ENCODE peak calls at places on chromosomes 6 and 20, in ten cellular contexts. One of them, this sample, is unnamed. For H3K27me3, the result is how much of the 10 kb centered on the place peaks cover.

GRCh38 chr6:113998811-113999210 is 27.9 kb upstream of the HDAC2 start:
- DNase-seq in ovary: no peak
- DNase-seq in astrocyte: no peak
- DNase-seq in mesenchymal stem cell: no peak
- DNase-seq in endothelial cell of umbilical vein: no peak
- DNase-seq in IMR-90: no peak
- DNase-seq in aorta: no peak
- DNase-seq in esophagus squamous epithelium: no peak
- DNase-seq in keratinocyte: no peak
- DNase-seq in body of pancreas: no peak
- DNase-seq in this sample: no peak

GRCh38 chr6:333379-334002 is 41.2 kb downstream of the DUSP22 start:
- DNase-seq in endothelial cell of umbilical vein: no peak
- DNase-seq in esophagus squamous epithelium: no peak
- DNase-seq in keratinocyte: no peak
- DNase-seq in mesenchymal stem cell: no peak
- DNase-seq in astrocyte: no peak
- DNase-seq in body of pancreas: no peak
- DNase-seq in IMR-90: peak
- DNase-seq in ovary: no peak
- DNase-seq in aorta: no peak
- DNase-seq in this sample: no peak

GRCh38 chr6:168637853-168638252 is 196.9 kb downstream of the SMOC2 start:
- DNase-seq in aorta: no peak
- DNase-seq in astrocyte: no peak
- DNase-seq in mesenchymal stem cell: no peak
- DNase-seq in ovary: no peak
- DNase-seq in IMR-90: no peak
- DNase-seq in body of pancreas: no peak
- DNase-seq in endothelial cell of umbilical vein: no peak
- DNase-seq in esophagus squamous epithelium: no peak
- DNase-seq in keratinocyte: no peak
- DNase-seq in this sample: no peak

GRCh38 chr20:17622086-17622850 is 52.4 kb downstream of the DSTN start:
- DNase-seq in IMR-90: no peak
- DNase-seq in astrocyte: no peak
- DNase-seq in body of pancreas: peak
- DNase-seq in ovary: peak
- DNase-seq in endothelial cell of umbilical vein: no peak
- DNase-seq in mesenchymal stem cell: no peak
- DNase-seq in esophagus squamous epithelium: no peak
- DNase-seq in aorta: peak
- DNase-seq in keratinocyte: no peak
- DNase-seq in this sample: no peak

GRCh38 chr20:671252-672030 is 4.2 kb downstream of the SCRT2 start:
- DNase-seq in IMR-90: no peak
- DNase-seq in ovary: no peak
- DNase-seq in keratinocyte: no peak
- DNase-seq in astrocyte: no peak
- DNase-seq in aorta: no peak
- DNase-seq in esophagus squamous epithelium: no peak
- DNase-seq in body of pancreas: no peak
- DNase-seq in endothelial cell of umbilical vein: no peak
- DNase-seq in mesenchymal stem cell: no peak
- DNase-seq in this sample: no peak

GRCh38 chr20:18443841-18444240 is 23.0 kb downstream of the DZANK1 start:
- DNase-seq in IMR-90: peak
- DNase-seq in ovary: no peak
- DNase-seq in esophagus squamous epithelium: no peak
- DNase-seq in endothelial cell of umbilical vein: no peak
- DNase-seq in body of pancreas: no peak
- DNase-seq in astrocyte: peak
- DNase-seq in mesenchymal stem cell: peak
- DNase-seq in keratinocyte: no peak
- DNase-seq in aorta: no peak
- DNase-seq in this sample: no peak

GRCh38 chr6:19180348-19181073 is 656.7 kb upstream of the ID4 start:
- DNase-seq in esophagus squamous epithelium: no peak
- DNase-seq in mesenchymal stem cell: no peak
- DNase-seq in IMR-90: no peak
- DNase-seq in ovary: peak
- DNase-seq in body of pancreas: peak
- DNase-seq in aorta: peak
- DNase-seq in keratinocyte: no peak
- DNase-seq in astrocyte: no peak
- DNase-seq in endothelial cell of umbilical vein: no peak
- DNase-seq in this sample: peak

GRCh38 chr20:9514461-9515210 is at the start of gene LAMP5:
- DNase-seq in endothelial cell of umbilical vein: peak
- DNase-seq in IMR-90: peak
- DNase-seq in ovary: no peak
- DNase-seq in mesenchymal stem cell: peak
- DNase-seq in astrocyte: peak
- DNase-seq in aorta: peak
- DNase-seq in esophagus squamous epithelium: no peak
- DNase-seq in body of pancreas: peak
- DNase-seq in keratinocyte: no peak
- DNase-seq in this sample: no peak

GRCh38 chr20:39106791-39107190 is 144.6 kb downstream of the DHX35 start:
- DNase-seq in astrocyte: no peak
- DNase-seq in ovary: no peak
- DNase-seq in esophagus squamous epithelium: no peak
- DNase-seq in keratinocyte: no peak
- DNase-seq in endothelial cell of umbilical vein: no peak
- DNase-seq in body of pancreas: no peak
- DNase-seq in mesenchymal stem cell: no peak
- DNase-seq in aorta: no peak
- DNase-seq in IMR-90: no peak
- DNase-seq in this sample: no peak

GRCh38 chr20:39110819-39111136 is 148.6 kb downstream of the DHX35 start:
- DNase-seq in esophagus squamous epithelium: no peak
- DNase-seq in astrocyte: no peak
- DNase-seq in keratinocyte: no peak
- DNase-seq in body of pancreas: no peak
- DNase-seq in aorta: no peak
- DNase-seq in mesenchymal stem cell: no peak
- DNase-seq in ovary: no peak
- DNase-seq in endothelial cell of umbilical vein: no peak
- DNase-seq in IMR-90: no peak
- DNase-seq in this sample: no peak

GRCh38 chr20:39107741-39108140 is 145.6 kb downstream of the DHX35 start:
- DNase-seq in body of pancreas: no peak
- DNase-seq in IMR-90: peak
- DNase-seq in astrocyte: no peak
- DNase-seq in keratinocyte: no peak
- DNase-seq in esophagus squamous epithelium: no peak
- DNase-seq in mesenchymal stem cell: no peak
- DNase-seq in endothelial cell of umbilical vein: no peak
- DNase-seq in aorta: no peak
- DNase-seq in ovary: no peak
- DNase-seq in this sample: no peak

GRCh38 chr20:39109933-39110818 is 148.0 kb downstream of the DHX35 start:
- DNase-seq in astrocyte: no peak
- DNase-seq in aorta: no peak
- DNase-seq in keratinocyte: no peak
- DNase-seq in esophagus squamous epithelium: no peak
- DNase-seq in body of pancreas: peak
- DNase-seq in ovary: no peak
- DNase-seq in endothelial cell of umbilical vein: no peak
- DNase-seq in mesenchymal stem cell: no peak
- DNase-seq in IMR-90: no peak
- DNase-seq in this sample: no peak

DNA sequence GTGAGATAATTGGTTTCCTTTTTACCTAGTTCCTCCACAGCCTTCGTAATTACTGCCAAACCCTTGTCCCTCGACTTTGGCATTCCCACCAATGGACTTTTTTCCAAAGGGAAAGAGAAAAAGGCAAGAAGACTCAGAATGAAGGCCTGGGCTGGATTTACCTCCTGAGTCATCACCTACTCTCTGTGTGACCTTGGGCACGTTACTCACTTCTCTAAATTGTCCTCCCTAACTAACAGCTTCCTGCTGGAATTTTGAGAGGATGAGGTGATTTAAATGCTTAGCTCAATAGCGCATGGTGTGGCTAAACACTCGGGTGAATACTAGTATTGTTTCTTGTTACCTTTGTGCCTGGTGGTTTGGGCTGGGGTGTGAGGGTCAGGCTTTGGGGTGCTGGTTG is 146.6 kb downstream of the DHX35 start:
- DNase-seq in ovary: no peak
- DNase-seq in IMR-90: peak
- DNase-seq in endothelial cell of umbilical vein: peak
- DNase-seq in mesenchymal stem cell: no peak
- DNase-seq in aorta: no peak
- DNase-seq in body of pancreas: no peak
- DNase-seq in esophagus squamous epithelium: no peak
- DNase-seq in keratinocyte: no peak
- DNase-seq in astrocyte: peak
- DNase-seq in this sample: no peak
- H3K27me3 ChIP-seq in ovary: under half
- H3K27me3 ChIP-seq in IMR-90: under half
- H3K27me3 ChIP-seq in endothelial cell of umbilical vein: under half
- H3K27me3 ChIP-seq in mesenchymal stem cell: under half
- H3K27me3 ChIP-seq in aorta: under half
- H3K27me3 ChIP-seq in body of pancreas: under half
- H3K27me3 ChIP-seq in esophagus squamous epithelium: half or more
- H3K27me3 ChIP-seq in keratinocyte: under half
- H3K27me3 ChIP-seq in astrocyte: under half
- H3K27me3 ChIP-seq in this sample: under half

DNA sequence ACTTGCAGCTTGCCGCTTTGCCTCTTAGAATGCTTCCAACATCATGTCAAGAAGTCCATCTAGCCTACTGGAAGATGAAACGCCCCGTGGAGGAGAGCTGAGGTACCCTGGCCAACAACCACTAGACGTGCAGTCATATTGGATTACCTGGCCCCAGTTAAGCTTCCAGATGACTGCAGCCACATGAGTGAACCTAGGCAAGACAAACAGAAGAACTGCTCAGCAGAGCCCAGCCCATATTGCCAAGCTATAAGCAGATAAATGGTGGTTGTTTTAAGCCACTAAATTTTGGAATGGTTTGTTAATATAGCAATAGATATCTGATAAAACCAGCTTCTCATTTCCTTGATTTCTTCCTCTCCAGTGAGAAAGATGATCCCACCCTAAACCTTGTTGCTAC is 4.7 kb upstream of the DLK2 start:
- DNase-seq in aorta: no peak
- DNase-seq in keratinocyte: no peak
- DNase-seq in endothelial cell of umbilical vein: no peak
- DNase-seq in body of pancreas: no peak
- DNase-seq in IMR-90: no peak
- DNase-seq in ovary: no peak
- DNase-seq in esophagus squamous epithelium: no peak
- DNase-seq in mesenchymal stem cell: no peak
- DNase-seq in astrocyte: no peak
- DNase-seq in this sample: no peak
- H3K4me3 ChIP-seq in aorta: no peak
- H3K4me3 ChIP-seq in keratinocyte: no peak
- H3K4me3 ChIP-seq in endothelial cell of umbilical vein: no peak
- H3K4me3 ChIP-seq in body of pancreas: no peak
- H3K4me3 ChIP-seq in IMR-90: no peak
- H3K4me3 ChIP-seq in ovary: no peak
- H3K4me3 ChIP-seq in esophagus squamous epithelium: no peak
- H3K4me3 ChIP-seq in mesenchymal stem cell: no peak
- H3K4me3 ChIP-seq in astrocyte: no peak
- H3K4me3 ChIP-seq in this sample: no peak

GRCh38 chr20:60926831-60927230 is 325.2 kb upstream of the CDH4 start:
- DNase-seq in esophagus squamous epithelium: no peak
- DNase-seq in mesenchymal stem cell: no peak
- DNase-seq in keratinocyte: no peak
- DNase-seq in body of pancreas: no peak
- DNase-seq in aorta: no peak
- DNase-seq in astrocyte: no peak
- DNase-seq in endothelial cell of umbilical vein: no peak
- DNase-seq in ovary: no peak
- DNase-seq in IMR-90: no peak
- DNase-seq in this sample: no peak

GRCh38 chr20:60934724-60935123 is 317.3 kb upstream of the CDH4 start:
- DNase-seq in mesenchymal stem cell: no peak
- DNase-seq in keratinocyte: no peak
- DNase-seq in IMR-90: no peak
- DNase-seq in aorta: no peak
- DNase-seq in astrocyte: no peak
- DNase-seq in esophagus squamous epithelium: no peak
- DNase-seq in body of pancreas: no peak
- DNase-seq in ovary: no peak
- DNase-seq in endothelial cell of umbilical vein: no peak
- DNase-seq in this sample: no peak

GRCh38 chr20:60928341-60928740 is 323.7 kb upstream of the CDH4 start:
- DNase-seq in body of pancreas: no peak
- DNase-seq in esophagus squamous epithelium: no peak
- DNase-seq in astrocyte: no peak
- DNase-seq in mesenchymal stem cell: no peak
- DNase-seq in IMR-90: no peak
- DNase-seq in endothelial cell of umbilical vein: no peak
- DNase-seq in aorta: no peak
- DNase-seq in ovary: no peak
- DNase-seq in keratinocyte: no peak
- DNase-seq in this sample: no peak

GRCh38 chr20:60931691-60932090 is 320.4 kb upstream of the CDH4 start:
- DNase-seq in keratinocyte: no peak
- DNase-seq in astrocyte: no peak
- DNase-seq in endothelial cell of umbilical vein: no peak
- DNase-seq in ovary: no peak
- DNase-seq in mesenchymal stem cell: no peak
- DNase-seq in esophagus squamous epithelium: no peak
- DNase-seq in aorta: no peak
- DNase-seq in IMR-90: no peak
- DNase-seq in body of pancreas: no peak
- DNase-seq in this sample: no peak

DNA sequence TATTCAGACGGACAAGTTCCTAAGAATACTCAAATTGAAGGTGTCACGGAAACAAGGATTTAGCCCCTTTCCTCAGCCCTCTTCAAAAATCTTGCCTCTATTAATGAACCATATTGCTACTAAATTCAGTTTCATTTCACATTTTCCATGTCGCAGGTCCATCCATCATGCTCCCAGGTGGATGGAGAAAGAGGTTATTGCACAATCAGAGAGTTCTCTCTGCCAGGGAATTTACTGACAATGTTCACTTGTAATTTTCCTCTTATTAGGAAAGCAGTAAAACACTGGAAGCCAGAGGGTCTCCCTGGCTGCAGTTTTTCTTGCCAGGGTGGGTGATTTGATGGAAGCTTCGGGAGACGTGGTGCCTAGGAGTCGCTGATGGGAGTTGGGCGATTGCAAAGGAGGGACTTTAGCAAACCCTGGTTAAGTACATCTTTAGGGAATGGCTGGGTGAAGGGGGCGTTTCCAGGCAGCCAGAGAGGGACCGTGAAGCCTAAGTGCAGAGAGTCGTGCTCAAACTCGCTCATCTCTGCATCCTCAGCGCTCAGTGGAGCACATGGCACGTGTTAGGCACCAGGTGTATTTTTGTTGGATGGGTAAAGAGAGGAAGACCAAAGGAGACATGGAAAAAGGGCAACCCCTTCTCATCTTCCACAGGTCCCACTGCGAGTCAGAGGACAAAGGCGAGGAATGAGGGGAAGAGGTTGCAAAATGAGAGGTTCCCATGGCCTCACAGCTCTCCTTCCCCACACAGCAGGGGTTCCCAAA is 321.9 kb upstream of the CDH4 start:
- DNase-seq in astrocyte: no peak
- DNase-seq in ovary: no peak
- DNase-seq in IMR-90: no peak
- DNase-seq in endothelial cell of umbilical vein: no peak
- DNase-seq in keratinocyte: no peak
- DNase-seq in mesenchymal stem cell: no peak
- DNase-seq in aorta: no peak
- DNase-seq in esophagus squamous epithelium: no peak
- DNase-seq in body of pancreas: no peak
- DNase-seq in this sample: no peak
- H3K27me3 ChIP-seq in astrocyte: under half
- H3K27me3 ChIP-seq in ovary: under half
- H3K27me3 ChIP-seq in IMR-90: under half
- H3K27me3 ChIP-seq in endothelial cell of umbilical vein: under half
- H3K27me3 ChIP-seq in keratinocyte: under half
- H3K27me3 ChIP-seq in mesenchymal stem cell: under half
- H3K27me3 ChIP-seq in aorta: under half
- H3K27me3 ChIP-seq in esophagus squamous epithelium: under half
- H3K27me3 ChIP-seq in body of pancreas: under half
- H3K27me3 ChIP-seq in this sample: under half

GRCh38 chr6:100462990-100463684 is 1.6 kb downstream of the SIM1 start:
- DNase-seq in esophagus squamous epithelium: no peak
- DNase-seq in body of pancreas: no peak
- DNase-seq in aorta: no peak
- DNase-seq in keratinocyte: no peak
- DNase-seq in endothelial cell of umbilical vein: peak
- DNase-seq in IMR-90: no peak
- DNase-seq in mesenchymal stem cell: no peak
- DNase-seq in astrocyte: no peak
- DNase-seq in ovary: no peak
- DNase-seq in this sample: no peak
- H3K4me3 ChIP-seq in esophagus squamous epithelium: no peak
- H3K4me3 ChIP-seq in body of pancreas: peak
- H3K4me3 ChIP-seq in aorta: no peak
- H3K4me3 ChIP-seq in keratinocyte: no peak
- H3K4me3 ChIP-seq in endothelial cell of umbilical vein: no peak
- H3K4me3 ChIP-seq in IMR-90: no peak
- H3K4me3 ChIP-seq in mesenchymal stem cell: no peak
- H3K4me3 ChIP-seq in astrocyte: no peak
- H3K4me3 ChIP-seq in ovary: no peak
- H3K4me3 ChIP-seq in this sample: no peak

This sample was measured in lung.